ENCODE peak calls at places on chromosomes 2 and 18, in nine cellular contexts. L is AG04450, S is Calu3, Y is AG08395, U is OCI-M1, K is HuH-7.5, O is occipital lobe, E is T-helper 1 cell, R is hypothalamus. Q is an unnamed sample.
A peak's percentile ranks its signal among the peaks of the same experiment; 100 is the strongest.

GRCh38 chr2:227703280-227703732 is 14.5 kb downstream of the SLC19A3 start:
- DNase-seq in L (no peak), S (peak; percentile 33), Y (peak; percentile 14), U (no peak), K (peak; percentile 52), O (no peak), E (no peak), R (no peak), Q (no peak)

GRCh38 chr2:12930382-12930781 is 213.6 kb downstream of the TRIB2 start:
- DNase-seq in L (no peak), S (no peak), Y (no peak), U (no peak), K (no peak), O (no peak), E (no peak), R (no peak), Q (no peak)

GRCh38 chr2:49961346-49961745 is 807.0 kb upstream of the FSHR start:
- DNase-seq in L (no peak), S (no peak), Y (no peak), U (no peak), K (no peak), O (no peak), E (no peak), R (no peak), Q (no peak)

GRCh38 chr2:98592565-98592964 is 15.7 kb downstream of the COA5 start:
- DNase-seq in L (no peak), S (no peak), Y (no peak), U (no peak), K (no peak), O (no peak), E (no peak), R (no peak), Q (no peak)

GRCh38 chr18:79508565-79509535 is 113.1 kb downstream of the NFATC1 start:
- DNase-seq in L (no peak), S (no peak), Y (no peak), U (no peak), K (no peak), O (no peak), E (no peak), R (no peak), Q (no peak)

GRCh38 chr2:219369447-219369861 is 18.3 kb downstream of the DNPEP start:
- DNase-seq in L (no peak), S (no peak), Y (no peak), U (peak; percentile 21), K (no peak), O (no peak), E (no peak), R (no peak), Q (no peak)

GRCh38 chr2:227388537-227389011 is 825 bp upstream of the SCYGR1 start:
- DNase-seq in L (peak; percentile 98), S (no peak), Y (peak; percentile 39), U (no peak), K (no peak), O (no peak), E (no peak), R (no peak), Q (no peak)

GRCh38 chr2:189129971-189130370 is 49.6 kb downstream of the COL5A2 start:
- DNase-seq in L (peak; percentile 61), S (no peak), Y (peak; percentile 79), U (no peak), K (no peak), O (no peak), E (no peak), R (no peak), Q (no peak)

GRCh38 chr2:38602732-38603401 is at the start of gene HNRNPLL:
- DNase-seq in L (peak; percentile 93), S (peak; percentile 99), Y (peak; percentile 99), U (peak; percentile 99), K (peak; percentile 81), O (peak; percentile 96), E (peak; percentile 94), R (peak; percentile 94), Q (peak; percentile 91)

GRCh38 chr2:197378494-197378972 is 56.3 kb downstream of the SF3B1 start:
- DNase-seq in L (no peak), S (peak; percentile 67), Y (peak; percentile 64), U (peak; percentile 61), K (peak; percentile 65), O (peak; percentile 15), E (peak; percentile 56), R (no peak), Q (peak; percentile 29)

GRCh38 chr2:231378028-231378722 is 17.3 kb upstream of the B3GNT7 start:
- DNase-seq in L (no peak), S (peak; percentile 47), Y (no peak), U (no peak), K (no peak), O (no peak), E (no peak), R (no peak), Q (no peak)

GRCh38 chr18:41324934-41325333 is 630.1 kb upstream of the PIK3C3 start:
- DNase-seq in L (no peak), S (no peak), Y (peak; percentile 63), U (no peak), K (no peak), O (no peak), E (no peak), R (no peak), Q (no peak)

GRCh38 chr2:239256297-239256696 is 144.5 kb downstream of the HDAC4 start:
- DNase-seq in L (no peak), S (no peak), Y (no peak), U (no peak), K (no peak), O (no peak), E (no peak), R (no peak), Q (no peak)

GRCh38 chr2:28613181-28613580 is 117.3 kb downstream of the PLB1 start:
- DNase-seq in L (no peak), S (no peak), Y (no peak), U (no peak), K (no peak), O (no peak), E (peak; percentile 59), R (no peak), Q (no peak)

Q was measured in nucleus accumbens.